ENCODE peak calls at places on chromosomes 4 and X, in four cellular contexts. M is CD4-positive, alpha-beta T cell; B is cardiac muscle cell; S is NCI-H510A. G is an unnamed sample.

GRCh38 chr4:77269505-77269904 is 112.5 kb downstream of the CCNG2 start:
- DNase-seq in M (no peak), B (no peak), S (no peak), G (no peak)

GRCh38 chr4:54274786-54275503 is 45.9 kb downstream of the PDGFRA start:
- DNase-seq in M (no peak), B (no peak), S (no peak), G (no peak)

GRCh38 chr4:98687876-98688275 is 29.5 kb upstream of the TSPAN5 start:
- DNase-seq in M (no peak), B (no peak), S (no peak), G (no peak)

GRCh38 chr4:183375156-183375555 is 52.9 kb upstream of the CLDN24 start:
- DNase-seq in M (no peak), B (no peak), S (no peak), G (no peak)

GRCh38 chr4:8440491-8441311 is at the start of the genes ACOX3 and TRMT44:
- DNase-seq in M (peak), B (peak), S (peak), G (peak)

GRCh38 chr4:1520145-1520661 is 114.0 kb upstream of the NKX1-1 start:
- DNase-seq in M (no peak), B (no peak), S (no peak), G (no peak)

GRCh38 chr4:8540072-8540471 is 40.1 kb upstream of the GPR78 start:
- DNase-seq in M (no peak), B (no peak), S (no peak), G (no peak)

GRCh38 chrX:16771483-16772398 is 14.5 kb upstream of the TXLNG start:
- DNase-seq in M (no peak), B (peak), S (peak), G (no peak)

GRCh38 chr4:184437565-184437964 is 36.8 kb downstream of the IRF2 start:
- DNase-seq in M (no peak), B (no peak), S (no peak), G (no peak)

GRCh38 chr4:29852537-29852936 is 867.6 kb upstream of the PCDH7 start:
- DNase-seq in M (no peak), B (no peak), S (no peak), G (no peak)

GRCh38 chr4:125714845-125715244 is 400.1 kb downstream of the FAT4 start:
- DNase-seq in M (no peak), B (no peak), S (no peak), G (no peak)

GRCh38 chr4:99029018-99029735 is 33.7 kb downstream of the METAP1 start:
- DNase-seq in M (no peak), B (no peak), S (no peak), G (no peak)

GRCh38 chr4:81449018-81449417 is 22.7 kb downstream of the RASGEF1B start:
- DNase-seq in M (no peak), B (no peak), S (no peak), G (no peak)

GRCh38 chr4:59936566-59936965 is 1263.6 kb upstream of the ADGRL3 start:
- DNase-seq in M (no peak), B (no peak), S (no peak), G (no peak)

GRCh38 chr4:168483786-168484185 is 3.5 kb upstream of the DDX60L start:
- DNase-seq in M (no peak), B (no peak), S (no peak), G (no peak)

GRCh38 chr4:108592674-108592986 is 27.7 kb upstream of the RPL34 start:
- DNase-seq in M (no peak), B (no peak), S (no peak), G (peak)

GRCh38 chrX:154349359-154349935 is 25.0 kb downstream of the FLNA start:
- DNase-seq in M (no peak), B (peak), S (no peak), G (no peak)

GRCh38 chr4:101418055-101418454 is 70.7 kb upstream of the PPP3CA start:
- DNase-seq in M (peak), B (no peak), S (no peak), G (no peak)

GRCh38 chr4:123891901-123892300 is 495.3 kb downstream of the SPRY1 start:
- DNase-seq in M (no peak), B (no peak), S (no peak), G (no peak)

GRCh38 chr4:76108467-76109181 is 34.1 kb downstream of the ART3 start:
- DNase-seq in M (no peak), B (no peak), S (no peak), G (no peak)